ENCODE peak calls at places on chromosomes 16 and 17, in ten cellular contexts. B is uterus, J is tibial artery, V is esophagus muscularis mucosa, W is right lobe of liver, T is cardiac muscle cell, E is psoas muscle, S is foreskin keratinocyte, I is PC-3, K is Panc1. N is an unnamed sample.

GRCh38 chr16:50153648-50154368 is 702 bp downstream of the TENT4B start:
- DNase-seq in S (no peak), B (peak), E (peak), T (peak), J (peak), W (peak), K (no peak), V (no peak), I (peak), N (peak)

GRCh38 chr17:80785477-80786178 is 206.0 kb upstream of the CHMP6 start:
- DNase-seq in I (no peak), K (no peak), B (no peak), E (no peak), S (no peak), J (no peak), V (no peak), T (peak), W (no peak), N (no peak)

GRCh38 chr16:29810699-29811169 is 1.3 kb upstream of the PRRT2 start:
- DNase-seq in V (no peak), B (no peak), E (no peak), S (no peak), I (no peak), W (no peak), T (no peak), J (no peak), K (no peak), N (no peak)

GRCh38 chr17:62130739-62131138 is 65.7 kb upstream of the MED13 start:
- DNase-seq in J (no peak), T (no peak), K (no peak), V (no peak), S (no peak), E (no peak), I (no peak), B (no peak), W (no peak), N (no peak)

GRCh38 chr17:72244494-72244893 is 123.7 kb downstream of the SOX9 start:
- DNase-seq in E (no peak), W (no peak), I (peak), K (no peak), B (no peak), T (no peak), V (no peak), S (no peak), J (no peak), N (no peak)

GRCh38 chr16:20868890-20869289 is 31.3 kb downstream of the DCUN1D3 start:
- DNase-seq in I (no peak), S (no peak), T (peak), K (no peak), E (peak), W (peak), J (peak), B (peak), V (no peak), N (peak)

GRCh38 chr17:49969134-49969759 is at the start of gene DLX4:
- DNase-seq in K (no peak), S (no peak), J (no peak), E (no peak), W (no peak), B (no peak), T (no peak), I (no peak), V (no peak), N (no peak)

GRCh38 chr17:5092139-5093010 is 14.1 kb downstream of the ZFP3 start:
- DNase-seq in B (no peak), S (no peak), V (no peak), E (no peak), J (no peak), T (no peak), K (no peak), W (no peak), I (no peak), N (no peak)

GRCh38 chr16:29790949-29791844 is 646 bp downstream of the KIF22 start:
- DNase-seq in K (no peak), W (no peak), V (no peak), E (no peak), J (no peak), S (no peak), B (no peak), T (no peak), I (no peak), N (no peak)

GRCh38 chr17:61411114-61411943 is 11.7 kb downstream of the TBX2 start:
- DNase-seq in V (no peak), K (no peak), I (peak), B (peak), T (peak), W (peak), E (no peak), S (peak), J (peak), N (peak)

GRCh38 chr16:27286446-27286845 is 17.9 kb upstream of the NSMCE1 start:
- DNase-seq in I (peak), T (no peak), S (peak), V (no peak), J (peak), W (no peak), K (peak), E (no peak), B (peak), N (peak)

GRCh38 chr16:23365602-23366240 is 63.6 kb downstream of the SCNN1B start:
- DNase-seq in S (no peak), T (no peak), I (peak), W (peak), V (no peak), K (no peak), E (no peak), B (no peak), J (no peak), N (no peak)

GRCh38 chr17:38745545-38745944 is 2.6 kb downstream of the PCGF2 start:
- DNase-seq in T (no peak), J (no peak), K (no peak), E (no peak), B (peak), W (peak), S (no peak), V (no peak), I (no peak), N (no peak)

GRCh38 chr17:37735165-37735564 is 9.7 kb downstream of the HNF1B start:
- DNase-seq in J (no peak), W (no peak), I (no peak), S (no peak), E (no peak), T (no peak), K (no peak), B (no peak), V (no peak), N (no peak)

GRCh38 chr17:41424111-41424635 is at the start of gene KRT37:
- DNase-seq in J (no peak), T (no peak), B (no peak), I (no peak), V (no peak), S (no peak), K (no peak), E (no peak), W (no peak), N (no peak)

GRCh38 chr17:60526726-60527125 is 684 bp upstream of the APPBP2 start:
- DNase-seq in E (no peak), S (no peak), J (no peak), I (no peak), T (no peak), B (no peak), K (no peak), V (peak), W (no peak), N (no peak)

GRCh38 chr17:34307110-34307509 is 12.1 kb upstream of the CCL8 start:
- DNase-seq in J (no peak), E (peak), W (no peak), K (no peak), S (no peak), B (no peak), T (no peak), I (no peak), V (peak), N (peak)

GRCh38 chr17:61126476-61127240 is 273.0 kb upstream of the TBX2 start:
- DNase-seq in I (no peak), J (no peak), W (no peak), K (no peak), V (no peak), E (no peak), S (no peak), B (no peak), T (no peak), N (no peak)

GRCh38 chr17:61806941-61807340 is 56.4 kb downstream of the BRIP1 start:
- DNase-seq in I (no peak), S (no peak), E (no peak), V (no peak), W (no peak), B (no peak), J (no peak), K (no peak), T (no peak), N (no peak)

GRCh38 chr16:84922351-84923135 is 88.8 kb downstream of the ZDHHC7 start:
- DNase-seq in V (no peak), E (peak), K (no peak), B (peak), W (peak), J (no peak), T (peak), I (no peak), S (no peak), N (peak)

GRCh38 chr16:30896890-30897730 is 696 bp downstream of the CTF1 start:
- DNase-seq in S (peak), K (peak), I (peak), T (peak), B (peak), J (peak), W (peak), E (peak), V (peak), N (peak)

GRCh38 chr17:76539631-76540271 is at the start of gene PRCD:
- DNase-seq in K (no peak), V (no peak), W (no peak), B (no peak), J (peak), I (peak), T (no peak), S (no peak), E (no peak), N (no peak)

GRCh38 chr17:42221886-42222745 is 27.8 kb upstream of the GHDC start:
- DNase-seq in V (no peak), W (no peak), S (peak), E (peak), I (no peak), T (peak), B (no peak), J (no peak), K (peak), N (no peak)

GRCh38 chr16:71412270-71413160 is 29.3 kb downstream of the TLE7 start:
- DNase-seq in V (no peak), J (peak), I (peak), W (peak), K (peak), E (peak), T (peak), B (peak), S (peak), N (peak)

GRCh38 chr17:77145635-77146632 is 5.2 kb downstream of the SEC14L1 start:
- DNase-seq in S (no peak), E (peak), V (no peak), K (no peak), T (peak), B (no peak), J (peak), I (peak), W (peak), N (peak)

GRCh38 chr17:21689604-21690003 is 2.7 kb upstream of the KCNJ18 start:
- DNase-seq in I (peak), W (no peak), T (no peak), V (no peak), J (peak), B (peak), K (no peak), S (no peak), E (peak), N (no peak)

GRCh38 chr16:83967838-83968482 is at the start of gene NECAB2:
- DNase-seq in B (no peak), E (peak), S (no peak), I (peak), W (peak), K (no peak), V (no peak), T (peak), J (no peak), N (peak)

GRCh38 chr16:89319883-89320716 is 102.6 kb downstream of the ZNF778 start:
- DNase-seq in K (no peak), E (peak), B (no peak), I (peak), J (no peak), V (no peak), T (peak), S (peak), W (peak), N (no peak)

GRCh38 chr17:56978441-56979090 is 635 bp downstream of the SCPEP1 start:
- DNase-seq in W (no peak), T (no peak), B (no peak), J (no peak), I (peak), K (no peak), S (no peak), E (no peak), V (no peak), N (no peak)

GRCh38 chr17:78899361-78900260 is 3.4 kb downstream of the CEP295NL start:
- DNase-seq in E (no peak), B (no peak), V (no peak), K (no peak), T (peak), S (no peak), J (no peak), W (no peak), I (no peak), N (peak)

GRCh38 chr16:67198238-67198734 is 645 bp upstream of the ELMO3 start:
- DNase-seq in E (no peak), B (no peak), V (no peak), W (no peak), S (peak), J (no peak), T (peak), I (peak), K (no peak), N (no peak)

DNA sequence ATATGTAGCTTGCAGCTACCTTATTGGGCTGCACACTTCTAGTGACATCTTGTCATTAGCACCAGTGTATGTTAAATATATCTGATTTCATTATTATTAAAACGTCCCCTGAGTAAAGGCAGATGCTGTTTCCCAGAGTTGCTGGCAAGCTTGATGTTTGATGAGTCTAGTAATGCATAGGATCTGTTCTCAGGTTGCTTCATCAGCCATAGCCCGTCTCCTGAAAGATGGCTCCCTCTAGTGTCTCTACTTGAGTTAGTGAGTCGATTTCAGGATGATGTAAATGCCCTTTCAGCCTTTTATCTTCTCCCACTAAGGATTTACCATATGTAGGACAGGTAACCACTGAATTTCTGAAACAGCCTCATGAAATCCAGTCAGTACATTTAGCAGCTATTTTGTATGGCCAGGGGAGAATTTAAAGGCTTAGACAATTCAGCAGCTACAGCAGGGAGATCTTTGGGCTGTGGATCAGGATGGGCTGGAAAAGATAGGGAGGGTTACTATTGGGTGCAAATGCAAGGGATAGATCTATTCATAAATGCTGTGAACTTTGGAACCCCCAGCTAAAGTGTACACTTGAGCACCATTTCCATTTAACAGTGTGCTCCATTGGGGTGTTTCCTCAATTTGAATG is 376.3 kb downstream of the CNTNAP4 start:
- DNase-seq in V (no peak), J (no peak), E (no peak), I (peak), K (peak), B (no peak), T (peak), S (no peak), W (no peak), N (no peak)
- TF ChIP-seq CTCF in V (no peak), J (no peak), E (peak), I (peak), K (peak), B (no peak), T (peak), S (peak), W (peak), N (peak)

GRCh38 chr16:14357328-14357727 is 272.7 kb downstream of the PARN start:
- DNase-seq in S (no peak), B (no peak), J (no peak), E (no peak), T (no peak), I (no peak), V (no peak), K (no peak), W (no peak), N (no peak)

GRCh38 chr16:14354561-14355351 is 275.3 kb downstream of the PARN start:
- DNase-seq in B (no peak), J (no peak), K (no peak), T (no peak), I (no peak), S (no peak), W (no peak), E (no peak), V (no peak), N (no peak)

GRCh38 chr16:14353340-14353739 is 276.7 kb downstream of the PARN start:
- DNase-seq in K (no peak), W (no peak), V (no peak), T (no peak), E (no peak), B (no peak), I (no peak), S (no peak), J (no peak), N (no peak)

GRCh38 chr16:14358697-14359305 is 271.3 kb downstream of the PARN start:
- DNase-seq in S (peak), E (no peak), T (no peak), V (no peak), K (no peak), J (no peak), B (no peak), I (no peak), W (no peak), N (no peak)

GRCh38 chr16:14356064-14356463 is 274.0 kb downstream of the PARN start:
- DNase-seq in I (no peak), W (no peak), K (no peak), S (no peak), V (no peak), T (no peak), J (no peak), E (no peak), B (no peak), N (peak)
- H3K27ac ChIP-seq in I (no peak), W (no peak), K (no peak), S (no peak), V (no peak), T (no peak), J (no peak), E (peak), B (no peak), N (no peak)

DNA sequence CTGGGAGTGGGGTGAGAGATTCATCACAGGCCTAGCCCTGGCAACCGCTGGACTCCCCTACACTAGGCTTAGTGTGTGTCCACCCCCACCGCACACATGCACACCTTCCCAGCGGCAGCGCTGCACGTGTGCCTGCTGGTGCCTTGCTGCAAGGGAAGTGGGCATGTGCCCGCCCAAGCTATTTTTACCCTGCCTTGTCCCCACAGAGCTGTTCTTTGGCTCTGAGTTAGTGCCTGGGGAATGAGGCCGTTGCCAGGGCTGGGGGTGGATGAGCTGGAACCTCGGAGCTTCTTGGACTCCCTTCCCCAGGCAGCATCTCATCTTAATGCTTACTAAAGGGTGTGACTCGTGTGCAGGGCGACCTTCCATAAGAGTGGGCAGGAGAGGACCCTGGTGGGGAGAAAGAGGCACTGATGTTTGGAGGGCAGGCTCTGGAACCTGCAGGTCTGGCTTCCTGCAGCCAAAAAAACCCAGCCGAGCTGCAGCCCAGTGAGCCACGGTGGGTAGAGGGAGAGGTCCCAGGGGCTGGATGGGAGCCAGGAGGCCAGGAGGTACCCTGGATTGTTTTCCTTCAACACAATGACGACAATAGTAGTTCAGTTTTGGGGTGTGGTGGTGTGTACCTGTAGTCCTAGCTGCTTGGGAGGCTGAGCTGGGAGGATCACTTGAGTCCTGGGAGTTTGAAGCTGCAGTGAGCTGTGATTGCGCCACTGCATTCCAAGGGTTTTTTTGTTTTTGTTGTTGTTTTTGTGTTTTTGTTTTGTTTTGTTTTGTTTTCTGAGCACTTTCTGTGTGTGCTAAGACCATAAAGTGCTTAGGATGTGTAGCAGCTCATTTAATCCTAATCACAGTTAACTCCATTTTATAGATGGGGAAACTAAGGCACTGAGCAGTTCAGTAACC is 119.0 kb downstream of the RAB11FIP4 start:
- DNase-seq in E (no peak), V (no peak), B (no peak), T (no peak), J (no peak), S (no peak), W (no peak), I (no peak), K (no peak), N (peak)
- TF ChIP-seq CTCF in E (no peak), V (no peak), B (no peak), T (no peak), J (no peak), S (no peak), W (no peak), I (no peak), K (no peak), N (no peak)

GRCh38 chr17:58351710-58352017 is 337 bp downstream of the SUPT4H1 start:
- DNase-seq in J (no peak), E (no peak), T (no peak), B (no peak), W (no peak), V (no peak), S (no peak), K (no peak), I (no peak), N (no peak)
- H3K27ac ChIP-seq in J (peak), E (peak), T (peak), B (peak), W (peak), V (peak), S (peak), K (peak), I (peak), N (peak)